ENCODE peak calls at places on chromosomes 12 and 14, in seven cellular contexts. One of them, this sample, is unnamed.

GRCh38 chr12:18703916-18704315 is 33.9 kb downstream of the PLCZ1 start:
- DNase-seq in body of pancreas: no peak
- DNase-seq in AG09309: no peak
- DNase-seq in RPMI8226: no peak
- DNase-seq in GM20000: no peak
- DNase-seq in H7: no peak
- DNase-seq in brain microvascular endothelial cell: no peak
- DNase-seq in this sample: no peak

GRCh38 chr14:103131580-103131979 is 8.3 kb downstream of the TNFAIP2 start:
- DNase-seq in body of pancreas: no peak
- DNase-seq in AG09309: no peak
- DNase-seq in RPMI8226: no peak
- DNase-seq in GM20000: no peak
- DNase-seq in H7: peak; percentile 40
- DNase-seq in brain microvascular endothelial cell: no peak
- DNase-seq in this sample: no peak

GRCh38 chr12:31368666-31369361 is 42.9 kb upstream of the SINHCAF start:
- DNase-seq in body of pancreas: no peak
- DNase-seq in AG09309: no peak
- DNase-seq in RPMI8226: no peak
- DNase-seq in GM20000: no peak
- DNase-seq in H7: peak; percentile 29
- DNase-seq in brain microvascular endothelial cell: no peak
- DNase-seq in this sample: no peak

GRCh38 chr12:31531908-31532307 is 59.0 kb downstream of the DENND5B start:
- DNase-seq in body of pancreas: no peak
- DNase-seq in AG09309: no peak
- DNase-seq in RPMI8226: no peak
- DNase-seq in GM20000: no peak
- DNase-seq in H7: no peak
- DNase-seq in brain microvascular endothelial cell: no peak
- DNase-seq in this sample: no peak

GRCh38 chr12:122099280-122099749 is 20.8 kb downstream of the MLXIP start:
- DNase-seq in body of pancreas: no peak
- DNase-seq in AG09309: no peak
- DNase-seq in RPMI8226: no peak
- DNase-seq in GM20000: no peak
- DNase-seq in H7: no peak
- DNase-seq in brain microvascular endothelial cell: no peak
- DNase-seq in this sample: no peak

GRCh38 chr14:63465347-63465746 is 77.8 kb downstream of the PPP2R5E start:
- DNase-seq in body of pancreas: no peak
- DNase-seq in AG09309: no peak
- DNase-seq in RPMI8226: no peak
- DNase-seq in GM20000: no peak
- DNase-seq in H7: no peak
- DNase-seq in brain microvascular endothelial cell: no peak
- DNase-seq in this sample: no peak

GRCh38 chr12:211142-211465 is 2.9 kb downstream of the SLC6A12 start:
- DNase-seq in body of pancreas: no peak
- DNase-seq in AG09309: no peak
- DNase-seq in RPMI8226: no peak
- DNase-seq in GM20000: no peak
- DNase-seq in H7: no peak
- DNase-seq in brain microvascular endothelial cell: no peak
- DNase-seq in this sample: no peak

GRCh38 chr12:130977759-130978127 is 24.0 kb downstream of the ADGRD1 start:
- DNase-seq in body of pancreas: no peak
- DNase-seq in AG09309: no peak
- DNase-seq in RPMI8226: no peak
- DNase-seq in GM20000: no peak
- DNase-seq in H7: no peak
- DNase-seq in brain microvascular endothelial cell: no peak
- DNase-seq in this sample: no peak

GRCh38 chr12:19967001-19967400 is 401.3 kb upstream of the PDE3A start:
- DNase-seq in body of pancreas: no peak
- DNase-seq in AG09309: no peak
- DNase-seq in RPMI8226: no peak
- DNase-seq in GM20000: no peak
- DNase-seq in H7: no peak
- DNase-seq in brain microvascular endothelial cell: no peak
- DNase-seq in this sample: no peak

This sample was measured in Panc1.